ENCODE peak calls at places on chromosomes 3 and 15, in six cellular contexts. C is dorsolateral prefrontal cortex, S is colonic mucosa, G is Caco-2, K is NCI-H446, W is RPMI7951. H is an unnamed sample.

GRCh38 chr3:130831716-130832400 is 62.0 kb upstream of the ATP2C1 start:
- DNase-seq in C (no peak), S (no peak), G (peak), K (no peak), W (no peak), H (no peak)

GRCh38 chr3:1703169-1703568 is 395.5 kb upstream of the CNTN4 start:
- DNase-seq in C (no peak), S (no peak), G (no peak), K (no peak), W (no peak), H (no peak)

GRCh38 chr3:33664195-33664594 is 53.9 kb downstream of the CLASP2 start:
- DNase-seq in C (no peak), S (no peak), G (no peak), K (no peak), W (peak), H (no peak)

GRCh38 chr3:8954938-8955763 is 8.1 kb downstream of the RAD18 start:
- DNase-seq in C (no peak), S (no peak), G (no peak), K (no peak), W (peak), H (peak)

GRCh38 chr15:86433983-86434382 is 354.3 kb downstream of the AGBL1 start:
- DNase-seq in C (no peak), S (no peak), G (no peak), K (no peak), W (no peak), H (no peak)

GRCh38 chr3:71124048-71124447 is 459.5 kb downstream of the FOXP1 start:
- DNase-seq in C (no peak), S (no peak), G (no peak), K (no peak), W (no peak), H (no peak)

GRCh38 chr3:13199899-13200451 is 126.7 kb upstream of the IQSEC1 start:
- DNase-seq in C (no peak), S (no peak), G (no peak), K (no peak), W (no peak), H (no peak)

GRCh38 chr3:128911911-128912310 is 32.5 kb downstream of the ACAD9 start:
- DNase-seq in C (no peak), S (no peak), G (no peak), K (no peak), W (no peak), H (no peak)

GRCh38 chr3:183069086-183069485 is 30.2 kb downstream of the MCCC1 start:
- DNase-seq in C (no peak), S (no peak), G (no peak), K (no peak), W (no peak), H (no peak)

GRCh38 chr3:56321892-56322291 is 146.4 kb downstream of the ERC2 start:
- DNase-seq in C (no peak), S (no peak), G (no peak), K (no peak), W (no peak), H (no peak)

GRCh38 chr15:23690450-23690852 is 3.3 kb upstream of the NDN start:
- DNase-seq in C (peak), S (peak), G (peak), K (peak), W (peak), H (no peak)

GRCh38 chr3:197333901-197334639 is 35.7 kb upstream of the DLG1 start:
- DNase-seq in C (no peak), S (no peak), G (peak), K (no peak), W (no peak), H (no peak)

GRCh38 chr3:116005404-116005803 is 382.1 kb downstream of the GAP43 start:
- DNase-seq in C (peak), S (no peak), G (no peak), K (peak), W (peak), H (no peak)

H was measured in GM13977.